ENCODE peak calls at places on chromosomes 6 and 20, in eight cellular contexts. One of them, this sample, is unnamed.

GRCh38 chr6:55397986-55398385 is 70.7 kb downstream of the GFRAL start:
- DNase-seq in mammary epithelial cell: no peak
- DNase-seq in Panc1: no peak
- DNase-seq in GM23248: peak; percentile 44
- DNase-seq in lower lobe of right lung: no peak
- DNase-seq in PC-9: no peak
- DNase-seq in neural progenitor cell: no peak
- DNase-seq in endothelial cell of umbilical vein: no peak
- DNase-seq in this sample: no peak

GRCh38 chr6:32669893-32670292 is 3.4 kb upstream of the HLA-DQB1 start:
- DNase-seq in mammary epithelial cell: no peak
- DNase-seq in Panc1: no peak
- DNase-seq in GM23248: no peak
- DNase-seq in lower lobe of right lung: no peak
- DNase-seq in PC-9: no peak
- DNase-seq in neural progenitor cell: no peak
- DNase-seq in endothelial cell of umbilical vein: no peak
- DNase-seq in this sample: no peak

GRCh38 chr20:54293526-54293925 is 85.6 kb downstream of the PFDN4 start:
- DNase-seq in mammary epithelial cell: no peak
- DNase-seq in Panc1: no peak
- DNase-seq in GM23248: no peak
- DNase-seq in lower lobe of right lung: no peak
- DNase-seq in PC-9: no peak
- DNase-seq in neural progenitor cell: no peak
- DNase-seq in endothelial cell of umbilical vein: peak; percentile 90
- DNase-seq in this sample: no peak

GRCh38 chr6:151958332-151958731 is 150.8 kb downstream of the ESR1 start:
- DNase-seq in mammary epithelial cell: peak; percentile 80
- DNase-seq in Panc1: no peak
- DNase-seq in GM23248: peak; percentile 90
- DNase-seq in lower lobe of right lung: no peak
- DNase-seq in PC-9: no peak
- DNase-seq in neural progenitor cell: no peak
- DNase-seq in endothelial cell of umbilical vein: no peak
- DNase-seq in this sample: no peak

GRCh38 chr6:30568245-30568644 is 3.0 kb upstream of the ABCF1 start:
- DNase-seq in mammary epithelial cell: no peak
- DNase-seq in Panc1: no peak
- DNase-seq in GM23248: no peak
- DNase-seq in lower lobe of right lung: no peak
- DNase-seq in PC-9: peak; percentile 45
- DNase-seq in neural progenitor cell: no peak
- DNase-seq in endothelial cell of umbilical vein: no peak
- DNase-seq in this sample: no peak

GRCh38 chr6:128516514-128516898 is 3.9 kb downstream of the PTPRK start:
- DNase-seq in mammary epithelial cell: no peak
- DNase-seq in Panc1: no peak
- DNase-seq in GM23248: peak; percentile 54
- DNase-seq in lower lobe of right lung: no peak
- DNase-seq in PC-9: no peak
- DNase-seq in neural progenitor cell: peak; percentile 39
- DNase-seq in endothelial cell of umbilical vein: peak; percentile 69
- DNase-seq in this sample: no peak

GRCh38 chr6:170452767-170453545 is 100.2 kb downstream of the PSMB1 start:
- DNase-seq in mammary epithelial cell: no peak
- DNase-seq in Panc1: no peak
- DNase-seq in GM23248: no peak
- DNase-seq in lower lobe of right lung: no peak
- DNase-seq in PC-9: no peak
- DNase-seq in neural progenitor cell: no peak
- DNase-seq in endothelial cell of umbilical vein: no peak
- DNase-seq in this sample: no peak

GRCh38 chr6:74482180-74482579 is 723.7 kb downstream of the COL12A1 start:
- DNase-seq in mammary epithelial cell: no peak
- DNase-seq in Panc1: no peak
- DNase-seq in GM23248: no peak
- DNase-seq in lower lobe of right lung: no peak
- DNase-seq in PC-9: no peak
- DNase-seq in neural progenitor cell: no peak
- DNase-seq in endothelial cell of umbilical vein: no peak
- DNase-seq in this sample: no peak

GRCh38 chr6:27837636-27838512 is 74.3 kb downstream of the OR2B2 start:
- DNase-seq in mammary epithelial cell: peak; percentile 97
- DNase-seq in Panc1: peak; percentile 100
- DNase-seq in GM23248: peak; percentile 99
- DNase-seq in lower lobe of right lung: peak; percentile 84
- DNase-seq in PC-9: peak; percentile 85
- DNase-seq in neural progenitor cell: peak; percentile 97
- DNase-seq in endothelial cell of umbilical vein: peak; percentile 100
- DNase-seq in this sample: peak; percentile 80

GRCh38 chr6:130969807-130970491 is 93.1 kb downstream of the EPB41L2 start:
- DNase-seq in mammary epithelial cell: no peak
- DNase-seq in Panc1: no peak
- DNase-seq in GM23248: peak; percentile 56
- DNase-seq in lower lobe of right lung: no peak
- DNase-seq in PC-9: no peak
- DNase-seq in neural progenitor cell: peak; percentile 7
- DNase-seq in endothelial cell of umbilical vein: peak; percentile 39
- DNase-seq in this sample: peak; percentile 53

GRCh38 chr20:5855939-5856338 is 94.4 kb downstream of the TRMT6 start:
- DNase-seq in mammary epithelial cell: no peak
- DNase-seq in Panc1: no peak
- DNase-seq in GM23248: no peak
- DNase-seq in lower lobe of right lung: no peak
- DNase-seq in PC-9: no peak
- DNase-seq in neural progenitor cell: no peak
- DNase-seq in endothelial cell of umbilical vein: no peak
- DNase-seq in this sample: no peak

GRCh38 chr6:35092362-35093117 is 48.6 kb downstream of the TCP11 start:
- DNase-seq in mammary epithelial cell: peak; percentile 76
- DNase-seq in Panc1: no peak
- DNase-seq in GM23248: peak; percentile 80
- DNase-seq in lower lobe of right lung: no peak
- DNase-seq in PC-9: no peak
- DNase-seq in neural progenitor cell: no peak
- DNase-seq in endothelial cell of umbilical vein: no peak
- DNase-seq in this sample: no peak

GRCh38 chr20:20529597-20529996 is 161.7 kb downstream of the INSM1 start:
- DNase-seq in mammary epithelial cell: no peak
- DNase-seq in Panc1: no peak
- DNase-seq in GM23248: no peak
- DNase-seq in lower lobe of right lung: no peak
- DNase-seq in PC-9: no peak
- DNase-seq in neural progenitor cell: no peak
- DNase-seq in endothelial cell of umbilical vein: no peak
- DNase-seq in this sample: no peak

GRCh38 chr20:20528896-20529295 is 161.0 kb downstream of the INSM1 start:
- DNase-seq in mammary epithelial cell: no peak
- DNase-seq in Panc1: no peak
- DNase-seq in GM23248: no peak
- DNase-seq in lower lobe of right lung: no peak
- DNase-seq in PC-9: no peak
- DNase-seq in neural progenitor cell: no peak
- DNase-seq in endothelial cell of umbilical vein: peak; percentile 9
- DNase-seq in this sample: no peak

GRCh38 chr20:20527661-20528060 is 159.8 kb downstream of the INSM1 start:
- DNase-seq in mammary epithelial cell: no peak
- DNase-seq in Panc1: no peak
- DNase-seq in GM23248: no peak
- DNase-seq in lower lobe of right lung: no peak
- DNase-seq in PC-9: no peak
- DNase-seq in neural progenitor cell: no peak
- DNase-seq in endothelial cell of umbilical vein: no peak
- DNase-seq in this sample: no peak

GRCh38 chr20:20530428-20531151 is 162.7 kb downstream of the INSM1 start:
- DNase-seq in mammary epithelial cell: no peak
- DNase-seq in Panc1: no peak
- DNase-seq in GM23248: no peak
- DNase-seq in lower lobe of right lung: no peak
- DNase-seq in PC-9: no peak
- DNase-seq in neural progenitor cell: no peak
- DNase-seq in endothelial cell of umbilical vein: no peak
- DNase-seq in this sample: no peak

DNA sequence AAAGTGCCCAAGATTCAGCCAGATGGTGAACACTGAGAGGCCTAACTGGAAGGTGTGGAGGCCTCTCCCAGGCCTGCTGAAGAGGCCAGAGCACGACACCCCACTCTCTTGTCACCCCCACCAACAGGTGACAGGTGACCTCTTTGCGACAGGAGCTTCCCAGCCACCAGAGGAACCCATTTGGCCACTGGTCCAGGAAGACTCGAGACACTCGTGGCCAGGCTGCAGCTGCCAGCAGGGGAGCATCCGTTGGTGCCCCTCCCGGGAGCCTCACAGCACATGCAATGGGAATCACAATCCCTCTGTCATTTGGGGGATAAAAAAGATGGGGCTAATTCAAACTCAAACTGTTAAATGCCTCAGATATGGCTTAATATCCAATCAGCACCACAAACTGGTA is 163.4 kb downstream of the INSM1 start:
- DNase-seq in mammary epithelial cell: no peak
- DNase-seq in Panc1: no peak
- DNase-seq in GM23248: no peak
- DNase-seq in lower lobe of right lung: no peak
- DNase-seq in PC-9: no peak
- DNase-seq in neural progenitor cell: no peak
- DNase-seq in endothelial cell of umbilical vein: no peak
- DNase-seq in this sample: no peak
- H3K27ac ChIP-seq in mammary epithelial cell: no peak overlapping the region
- H3K27ac ChIP-seq in Panc1: no peak overlapping the region
- H3K27ac ChIP-seq in GM23248: no peak overlapping the region
- H3K27ac ChIP-seq in lower lobe of right lung: no peak overlapping the region
- H3K27ac ChIP-seq in PC-9: no peak overlapping the region
- H3K27ac ChIP-seq in neural progenitor cell: no peak overlapping the region
- H3K27ac ChIP-seq in endothelial cell of umbilical vein: no peak overlapping the region
- H3K27ac ChIP-seq in this sample: no peak overlapping the region

GRCh38 chr6:123226398-123226797 is 230.4 kb downstream of the CLVS2 start:
- DNase-seq in mammary epithelial cell: no peak
- DNase-seq in Panc1: no peak
- DNase-seq in GM23248: no peak
- DNase-seq in lower lobe of right lung: no peak
- DNase-seq in PC-9: no peak
- DNase-seq in neural progenitor cell: peak; percentile 2
- DNase-seq in endothelial cell of umbilical vein: no peak
- DNase-seq in this sample: no peak

GRCh38 chr6:123223461-123223860 is 227.4 kb downstream of the CLVS2 start:
- DNase-seq in mammary epithelial cell: no peak
- DNase-seq in Panc1: no peak
- DNase-seq in GM23248: no peak
- DNase-seq in lower lobe of right lung: no peak
- DNase-seq in PC-9: no peak
- DNase-seq in neural progenitor cell: no peak
- DNase-seq in endothelial cell of umbilical vein: no peak
- DNase-seq in this sample: no peak

GRCh38 chr6:123224077-123224476 is 228.0 kb downstream of the CLVS2 start:
- DNase-seq in mammary epithelial cell: no peak
- DNase-seq in Panc1: no peak
- DNase-seq in GM23248: no peak
- DNase-seq in lower lobe of right lung: no peak
- DNase-seq in PC-9: no peak
- DNase-seq in neural progenitor cell: no peak
- DNase-seq in endothelial cell of umbilical vein: no peak
- DNase-seq in this sample: no peak
- H3K27ac ChIP-seq in mammary epithelial cell: no peak overlapping the region
- H3K27ac ChIP-seq in Panc1: no peak overlapping the region
- H3K27ac ChIP-seq in GM23248: no peak overlapping the region
- H3K27ac ChIP-seq in lower lobe of right lung: no peak overlapping the region
- H3K27ac ChIP-seq in PC-9: no peak overlapping the region
- H3K27ac ChIP-seq in neural progenitor cell: no peak overlapping the region
- H3K27ac ChIP-seq in endothelial cell of umbilical vein: no peak overlapping the region
- H3K27ac ChIP-seq in this sample: no peak overlapping the region

GRCh38 chr20:36209921-36210320 is 26.4 kb upstream of the AAR2 start:
- DNase-seq in mammary epithelial cell: no peak
- DNase-seq in Panc1: no peak
- DNase-seq in GM23248: no peak
- DNase-seq in lower lobe of right lung: no peak
- DNase-seq in PC-9: no peak
- DNase-seq in neural progenitor cell: no peak
- DNase-seq in endothelial cell of umbilical vein: no peak
- DNase-seq in this sample: no peak

GRCh38 chr20:36213362-36213761 is 22.9 kb upstream of the AAR2 start:
- DNase-seq in mammary epithelial cell: no peak
- DNase-seq in Panc1: no peak
- DNase-seq in GM23248: no peak
- DNase-seq in lower lobe of right lung: no peak
- DNase-seq in PC-9: no peak
- DNase-seq in neural progenitor cell: no peak
- DNase-seq in endothelial cell of umbilical vein: no peak
- DNase-seq in this sample: no peak

GRCh38 chr20:36208257-36208656 is 28.0 kb upstream of the AAR2 start:
- DNase-seq in mammary epithelial cell: no peak
- DNase-seq in Panc1: no peak
- DNase-seq in GM23248: no peak
- DNase-seq in lower lobe of right lung: no peak
- DNase-seq in PC-9: no peak
- DNase-seq in neural progenitor cell: no peak
- DNase-seq in endothelial cell of umbilical vein: no peak
- DNase-seq in this sample: no peak

GRCh38 chr20:36207602-36208001 is 28.7 kb upstream of the AAR2 start:
- DNase-seq in mammary epithelial cell: no peak
- DNase-seq in Panc1: no peak
- DNase-seq in GM23248: no peak
- DNase-seq in lower lobe of right lung: no peak
- DNase-seq in PC-9: no peak
- DNase-seq in neural progenitor cell: no peak
- DNase-seq in endothelial cell of umbilical vein: no peak
- DNase-seq in this sample: no peak

DNA sequence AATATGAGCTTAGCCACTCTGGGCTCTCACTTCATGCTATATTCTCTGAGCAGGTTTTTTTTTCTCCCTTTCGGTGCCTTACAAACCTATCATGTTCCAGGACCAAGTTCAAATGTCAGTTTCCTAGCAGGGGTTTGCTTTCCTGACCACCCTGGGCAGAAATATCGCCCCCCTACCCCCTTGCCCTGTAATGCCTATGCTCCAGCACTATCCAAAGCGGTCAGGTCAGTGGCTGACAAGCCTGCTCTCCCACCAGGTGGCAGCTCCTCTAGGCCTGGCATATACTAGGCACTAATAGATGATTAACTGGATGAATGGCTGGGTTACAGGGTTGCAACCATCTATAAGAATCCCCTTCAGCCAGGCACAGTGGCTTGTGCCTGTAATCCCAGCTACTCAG is 25.7 kb upstream of the AAR2 start:
- DNase-seq in mammary epithelial cell: no peak
- DNase-seq in Panc1: no peak
- DNase-seq in GM23248: no peak
- DNase-seq in lower lobe of right lung: no peak
- DNase-seq in PC-9: no peak
- DNase-seq in neural progenitor cell: no peak
- DNase-seq in endothelial cell of umbilical vein: no peak
- DNase-seq in this sample: no peak
- H3K27ac ChIP-seq in mammary epithelial cell: no peak overlapping the region
- H3K27ac ChIP-seq in Panc1: no peak overlapping the region
- H3K27ac ChIP-seq in GM23248: no peak overlapping the region
- H3K27ac ChIP-seq in lower lobe of right lung: no peak overlapping the region
- H3K27ac ChIP-seq in PC-9: no peak overlapping the region
- H3K27ac ChIP-seq in neural progenitor cell: no peak overlapping the region
- H3K27ac ChIP-seq in endothelial cell of umbilical vein: no peak overlapping the region
- H3K27ac ChIP-seq in this sample: no peak overlapping the region

GRCh38 chr20:47347661-47348462 is 8.6 kb downstream of the ZMYND8 start:
- DNase-seq in mammary epithelial cell: no peak
- DNase-seq in Panc1: no peak
- DNase-seq in GM23248: no peak
- DNase-seq in lower lobe of right lung: no peak
- DNase-seq in PC-9: no peak
- DNase-seq in neural progenitor cell: no peak
- DNase-seq in endothelial cell of umbilical vein: no peak
- DNase-seq in this sample: no peak
- H3K27ac ChIP-seq in mammary epithelial cell: no peak overlapping the region
- H3K27ac ChIP-seq in Panc1: peak overlapping the region; percentile 100
- H3K27ac ChIP-seq in GM23248: no peak overlapping the region
- H3K27ac ChIP-seq in lower lobe of right lung: peak overlapping the region; percentile 99
- H3K27ac ChIP-seq in PC-9: peak overlapping the region; percentile 18
- H3K27ac ChIP-seq in neural progenitor cell: peak overlapping the region; percentile 98
- H3K27ac ChIP-seq in endothelial cell of umbilical vein: peak overlapping the region; percentile 97
- H3K27ac ChIP-seq in this sample: peak overlapping the region; percentile 26